ENCODE peak calls at places on chromosomes 4 and X, in ten cellular contexts. M, R, D, B, Q, P, E, C, A and L are unnamed samples.

GRCh38 chr4:20832821-20833220 is 132.6 kb downstream of the PACRGL start:
- DNase-seq in M (no peak), B (no peak), E (no peak), P (no peak), Q (no peak), R (no peak), A (peak), C (no peak), D (no peak), L (no peak)

GRCh38 chrX:13742397-13743176 is 8.0 kb downstream of the OFD1 start:
- DNase-seq in C (no peak), P (peak), Q (no peak), R (no peak), E (no peak), B (no peak), A (peak), M (no peak), D (no peak), L (no peak)

GRCh38 chr4:104747635-104748034 is 252.9 kb upstream of the CXXC4 start:
- DNase-seq in A (no peak), C (no peak), P (no peak), R (no peak), B (no peak), D (no peak), M (no peak), E (no peak), Q (peak), L (no peak)

GRCh38 chr4:108850407-108850709 is 87.5 kb upstream of the ETNPPL start:
- DNase-seq in D (no peak), A (no peak), R (no peak), P (no peak), M (no peak), E (no peak), B (no peak), C (no peak), Q (no peak), L (no peak)

GRCh38 chrX:65697915-65698796 is 30.7 kb downstream of the MSN start:
- DNase-seq in P (peak), D (peak), B (peak), C (peak), Q (no peak), M (peak), E (no peak), A (peak), R (no peak), L (peak)

GRCh38 chr4:173522160-173522873 is 7.7 kb downstream of the HAND2 start:
- DNase-seq in A (peak), C (peak), Q (no peak), M (no peak), P (no peak), D (no peak), R (peak), B (peak), E (no peak), L (peak)

GRCh38 chr4:186762361-186762760 is 38.7 kb upstream of the FAT1 start:
- DNase-seq in R (no peak), E (no peak), D (no peak), C (no peak), B (no peak), P (no peak), A (no peak), M (no peak), Q (peak), L (no peak)

GRCh38 chr4:125780159-125780558 is 465.4 kb downstream of the FAT4 start:
- DNase-seq in R (no peak), Q (no peak), C (no peak), M (no peak), D (no peak), E (no peak), P (no peak), B (no peak), A (peak), L (no peak)

GRCh38 chr4:117085185-117085701 is at the start of gene TRAM1L1:
- DNase-seq in E (no peak), D (no peak), Q (no peak), R (peak), C (peak), A (peak), M (no peak), B (peak), P (no peak), L (peak)

GRCh38 chr4:30103455-30103854 is 616.7 kb upstream of the PCDH7 start:
- DNase-seq in E (no peak), Q (no peak), R (no peak), P (no peak), C (no peak), B (no peak), D (no peak), A (peak), M (no peak), L (peak)

GRCh38 chr4:133559987-133560386 is 410.9 kb downstream of the PCDH10 start:
- DNase-seq in P (no peak), Q (no peak), A (no peak), D (no peak), B (no peak), R (no peak), C (no peak), M (no peak), E (no peak), L (no peak)

GRCh38 chrX:95885074-95885473 is 799.6 kb upstream of the DIAPH2 start:
- DNase-seq in E (peak), B (no peak), D (no peak), R (no peak), C (no peak), P (no peak), M (no peak), A (peak), Q (no peak), L (peak)

GRCh38 chrX:125651426-125651825 is 331.8 kb downstream of the TEX13C start:
- DNase-seq in R (no peak), Q (no peak), M (no peak), D (no peak), A (no peak), P (no peak), E (no peak), B (no peak), C (no peak), L (no peak)

GRCh38 chr4:6582889-6583504 is 8.0 kb downstream of the MAN2B2 start:
- DNase-seq in E (no peak), P (no peak), Q (peak), C (no peak), D (no peak), A (peak), B (peak), M (no peak), R (peak), L (peak)

GRCh38 chrX:132409780-132410556 is 78.9 kb downstream of the MBNL3 start:
- DNase-seq in P (no peak), R (no peak), E (no peak), A (no peak), M (no peak), Q (no peak), B (no peak), C (no peak), D (no peak), L (no peak)

GRCh38 chr4:154416183-154416543 is 75.4 kb downstream of the DCHS2 start:
- DNase-seq in P (no peak), E (no peak), A (peak), B (peak), R (no peak), C (peak), M (no peak), Q (no peak), D (no peak), L (peak)

GRCh38 chr4:186781032-186781917 is 57.6 kb upstream of the FAT1 start:
- DNase-seq in R (no peak), D (no peak), M (no peak), P (no peak), A (peak), B (no peak), C (no peak), Q (peak), E (no peak), L (peak)

GRCh38 chr4:110793890-110794588 is 171.2 kb upstream of the PITX2 start:
- DNase-seq in M (no peak), A (no peak), B (peak), P (no peak), D (no peak), R (no peak), E (no peak), Q (no peak), C (no peak), L (no peak)

GRCh38 chr4:98290511-98290910 is 29.3 kb downstream of the RAP1GDS1 start:
- DNase-seq in R (no peak), M (no peak), E (no peak), C (no peak), A (peak), D (no peak), Q (no peak), B (no peak), P (no peak), L (peak)

GRCh38 chr4:100898844-100899243 is 381.0 kb upstream of the EMCN start:
- DNase-seq in P (no peak), C (no peak), R (no peak), E (peak), M (no peak), A (no peak), D (no peak), Q (no peak), B (no peak), L (no peak)

GRCh38 chr4:82372502-82372873 is 1.3 kb downstream of the HNRNPD start:
- DNase-seq in Q (no peak), B (peak), A (no peak), E (no peak), M (peak), D (peak), C (no peak), R (no peak), P (peak), L (peak)

GRCh38 chr4:52824603-52825310 is 37.4 kb upstream of the RASL11B start:
- DNase-seq in Q (no peak), D (no peak), R (no peak), M (no peak), A (peak), P (no peak), E (no peak), B (peak), C (peak), L (no peak)

GRCh38 chr4:140691369-140691768 is 64.8 kb downstream of the TBC1D9 start:
- DNase-seq in E (peak), P (no peak), D (no peak), B (peak), A (peak), C (no peak), Q (peak), M (no peak), R (no peak), L (no peak)

GRCh38 chr4:73690051-73690744 is 50.2 kb upstream of the CXCL8 start:
- DNase-seq in M (no peak), E (no peak), A (no peak), P (no peak), D (no peak), R (no peak), B (no peak), Q (no peak), C (no peak), L (no peak)

GRCh38 chr4:8656711-8657380 is 64.3 kb downstream of the CPZ start:
- DNase-seq in M (no peak), P (no peak), R (peak), Q (no peak), C (no peak), E (no peak), A (no peak), D (no peak), B (no peak), L (no peak)

GRCh38 chrX:3609800-3610199 is 103.6 kb downstream of the PRKX start:
- DNase-seq in P (no peak), Q (no peak), M (no peak), B (no peak), D (no peak), A (peak), E (no peak), R (peak), C (no peak), L (no peak)

GRCh38 chr4:188903995-188904394 is 764.8 kb downstream of the TRIML1 start:
- DNase-seq in E (no peak), M (no peak), R (no peak), Q (no peak), D (no peak), P (no peak), B (no peak), A (no peak), C (no peak), L (no peak)

GRCh38 chr4:114302472-114302871 is 296.1 kb upstream of the UGT8 start:
- DNase-seq in Q (no peak), D (no peak), A (no peak), P (no peak), B (peak), C (no peak), E (no peak), R (peak), M (no peak), L (no peak)

GRCh38 chr4:53465891-53466290 is 88.5 kb downstream of the FIP1L1 start:
- DNase-seq in B (no peak), D (no peak), M (no peak), R (no peak), E (no peak), Q (no peak), C (no peak), A (no peak), P (no peak), L (no peak)

GRCh38 chrX:43866423-43866822 is 15.8 kb downstream of the MAOB start:
- DNase-seq in P (no peak), R (no peak), A (no peak), E (no peak), D (no peak), B (no peak), M (no peak), Q (no peak), C (no peak), L (no peak)

GRCh38 chrX:151151668-151152267 is 24.6 kb upstream of the GPR50 start:
- DNase-seq in B (peak), A (peak), P (peak), M (no peak), C (no peak), R (no peak), Q (peak), D (no peak), E (peak), L (peak)

GRCh38 chrX:88612870-88613329 is 134.1 kb upstream of the CPXCR1 start:
- DNase-seq in D (no peak), B (peak), R (no peak), M (no peak), Q (no peak), A (peak), E (no peak), P (no peak), C (no peak), L (no peak)

GRCh38 chrX:36431819-36432218 is 512.3 kb downstream of the CFAP47 start:
- DNase-seq in P (no peak), A (peak), R (peak), D (no peak), B (no peak), E (no peak), Q (no peak), C (no peak), M (no peak), L (peak)

GRCh38 chr4:78778530-78778929 is 2.4 kb downstream of the BMP2K start:
- DNase-seq in B (no peak), E (no peak), D (no peak), R (no peak), M (no peak), Q (no peak), C (no peak), P (no peak), A (no peak), L (no peak)

GRCh38 chr4:139852612-139853269 is 187.1 kb downstream of the MGST2 start:
- DNase-seq in Q (no peak), E (no peak), C (no peak), R (no peak), P (no peak), M (no peak), A (no peak), B (no peak), D (no peak), L (no peak)